ENCODE peak calls at places on chromosomes 4 and X, in ten cellular contexts. O is GM18507; F is neuronal stem cell; C is anterior cingulate cortex; N is NB4; R is activated CD4-positive, alpha-beta T cell treated with anti-CD3 and anti-CD28 coated beads, Interleukin-2, amount 10 ng/mL, durations not matched to agents 7 days and 5 days; U is ELR; H is coronary artery; P is brain microvascular endothelial cell; M is uterus. X is an unnamed sample.

GRCh38 chr4:26050212-26050643 is 136.2 kb downstream of the SMIM20 start:
- DNase-seq in N (no peak), P (no peak), H (no peak), F (no peak), C (no peak), R (no peak), M (peak; percentile 43), U (no peak), O (no peak), X (peak; percentile 41)

GRCh38 chr4:83724488-83725060 is 188.7 kb downstream of the GPAT3 start:
- DNase-seq in N (no peak), O (no peak), R (no peak), F (no peak), M (no peak), C (no peak), P (no peak), U (no peak), H (no peak), X (no peak)

GRCh38 chrX:125108926-125109325 is 210.7 kb upstream of the TEX13C start:
- DNase-seq in H (no peak), F (no peak), O (no peak), C (no peak), M (no peak), N (no peak), U (no peak), P (no peak), R (no peak), X (no peak)

GRCh38 chrX:139058831-139059495 is 347.4 kb upstream of the FGF13 start:
- DNase-seq in H (no peak), P (no peak), M (no peak), R (no peak), N (no peak), U (peak; percentile 45), F (no peak), C (no peak), O (no peak), X (no peak)

GRCh38 chr4:127470290-127470809 is 162.4 kb upstream of the INTU start:
- DNase-seq in P (no peak), U (no peak), R (no peak), N (no peak), F (no peak), H (no peak), M (no peak), C (no peak), O (no peak), X (no peak)

GRCh38 chr4:16897991-16898827 is at the start of gene LDB2:
- DNase-seq in O (no peak), N (no peak), R (no peak), M (peak; percentile 89), U (peak; percentile 72), H (peak; percentile 80), P (peak; percentile 72), F (peak; percentile 59), C (no peak), X (peak; percentile 37)

GRCh38 chr4:19213388-19213787 is 1038.3 kb upstream of the SLIT2 start:
- DNase-seq in C (no peak), M (no peak), F (peak; percentile 36), P (peak; percentile 21), U (no peak), O (no peak), R (no peak), H (no peak), N (no peak), X (no peak)

GRCh38 chrX:45191383-45191782 is 9.3 kb downstream of the DIPK2B start:
- DNase-seq in O (no peak), U (no peak), P (no peak), C (no peak), R (no peak), M (no peak), H (no peak), N (peak; percentile 67), F (no peak), X (no peak)

GRCh38 chr4:73777612-73778011 is 37.2 kb downstream of the CXCL8 start:
- DNase-seq in F (no peak), M (no peak), U (peak; percentile 53), P (peak; percentile 24), O (no peak), C (no peak), R (no peak), N (no peak), H (no peak), X (no peak)

GRCh38 chr4:140326395-140326993 is 47.0 kb upstream of the SCOC start:
- DNase-seq in O (no peak), R (no peak), P (peak; percentile 61), H (no peak), F (no peak), U (peak; percentile 66), N (peak; percentile 36), C (no peak), M (peak; percentile 54), X (no peak)

GRCh38 chrX:40278340-40279090 is 180.8 kb upstream of the BCOR start:
- DNase-seq in P (peak; percentile 23), C (no peak), O (no peak), F (no peak), U (no peak), R (peak; percentile 61), M (no peak), H (no peak), N (no peak), X (no peak)

GRCh38 chrX:122856205-122856604 is 327.9 kb upstream of the GRIA3 start:
- DNase-seq in F (no peak), O (no peak), M (no peak), P (no peak), U (no peak), H (no peak), N (no peak), R (no peak), C (no peak), X (no peak)

GRCh38 chr4:145878501-145879435 is 59.9 kb downstream of the ZNF827 start:
- DNase-seq in M (no peak), O (no peak), N (no peak), U (peak; percentile 9), R (no peak), H (no peak), F (no peak), C (no peak), P (peak; percentile 18), X (no peak)

GRCh38 chr4:132180020-132180427 is 969.1 kb upstream of the PCDH10 start:
- DNase-seq in P (peak; percentile 37), H (no peak), M (no peak), N (no peak), C (no peak), R (no peak), O (no peak), U (peak; percentile 82), F (no peak), X (no peak)

GRCh38 chr4:185682236-185682635 is 129.8 kb downstream of the SORBS2 start:
- DNase-seq in H (no peak), O (no peak), M (no peak), N (no peak), P (peak; percentile 78), R (no peak), U (peak; percentile 56), C (no peak), F (no peak), X (no peak)

GRCh38 chr4:25792200-25792791 is 70.5 kb downstream of the SEL1L3 start:
- DNase-seq in F (no peak), C (no peak), M (no peak), P (no peak), U (peak; percentile 54), H (no peak), O (no peak), N (peak; percentile 61), R (peak; percentile 10), X (peak; percentile 54)

GRCh38 chr4:123699823-123700822 is 303.5 kb downstream of the SPRY1 start:
- DNase-seq in C (no peak), M (no peak), U (peak; percentile 78), F (no peak), P (peak; percentile 88), O (no peak), R (no peak), H (no peak), N (no peak), X (no peak)

GRCh38 chrX:110954428-110954827 is 141.6 kb upstream of the PAK3 start:
- DNase-seq in R (no peak), P (no peak), H (no peak), O (no peak), N (no peak), U (no peak), F (no peak), C (no peak), M (no peak), X (no peak)

GRCh38 chrX:68409154-68409553 is 24.1 kb downstream of the OPHN1 start:
- DNase-seq in U (no peak), R (no peak), M (no peak), N (no peak), O (no peak), F (no peak), C (no peak), H (no peak), P (no peak), X (no peak)

GRCh38 chr4:1793940-1794808 is 1.1 kb downstream of the FGFR3 start:
- DNase-seq in N (peak; percentile 34), U (no peak), C (no peak), P (no peak), R (no peak), M (no peak), O (no peak), F (no peak), H (no peak), X (no peak)

GRCh38 chrX:102950908-102951866 is 14.1 kb downstream of the RAB40AL start:
- DNase-seq in U (peak; percentile 63), F (peak; percentile 64), M (peak; percentile 20), P (peak; percentile 35), N (peak; percentile 72), O (peak; percentile 0), C (peak; percentile 1), H (no peak), R (peak; percentile 49), X (peak; percentile 43)

GRCh38 chrX:151396042-151396826 is 772 bp upstream of the VMA21 start:
- DNase-seq in P (peak; percentile 17), F (no peak), N (peak; percentile 71), R (peak; percentile 38), H (no peak), C (no peak), O (no peak), U (peak; percentile 39), M (no peak), X (peak; percentile 53)

GRCh38 chr4:6372649-6373525 is 99.5 kb downstream of the PPP2R2C start:
- DNase-seq in O (peak; percentile 32), M (no peak), R (peak; percentile 21), F (peak; percentile 17), C (no peak), P (peak; percentile 40), U (peak; percentile 48), H (no peak), N (peak; percentile 49), X (no peak)

GRCh38 chr4:84050014-84050413 is 449.1 kb downstream of the NKX6-1 start:
- DNase-seq in F (peak; percentile 5), C (no peak), P (no peak), O (no peak), U (no peak), R (no peak), N (no peak), H (no peak), M (no peak), X (no peak)

GRCh38 chrX:85004255-85004654 is 578 bp downstream of the APOOL start:
- DNase-seq in P (peak; percentile 2), R (no peak), N (peak; percentile 7), F (no peak), C (no peak), M (no peak), O (no peak), H (no peak), U (peak; percentile 32), X (no peak)

GRCh38 chr4:182862166-182862875 is 54.9 kb downstream of the DCTD start:
- DNase-seq in F (no peak), C (no peak), N (no peak), P (no peak), M (no peak), H (no peak), R (no peak), O (no peak), U (no peak), X (no peak)